ENCODE peak calls at places on chromosomes 12 and 14, in nine cellular contexts. Q is lower lobe of right lung, R is dorsolateral prefrontal cortex, M is heart left ventricle, W is hepatocyte, F is fibroblast of the aortic adventitia, O is suprapubic skin, V is PC-3, H is cardiac muscle cell. T is an unnamed sample.

GRCh38 chr14:93921001-93921797 is 5.9 kb upstream of the FAM181A start:
- DNase-seq in Q (no peak), R (no peak), M (peak; percentile 20), W (no peak), F (no peak), O (no peak), V (no peak), H (no peak), T (no peak)

GRCh38 chr12:122022393-122023338 is 982 bp downstream of the BCL7A start:
- DNase-seq in Q (no peak), R (peak; percentile 49), M (no peak), W (peak; percentile 59), F (no peak), O (no peak), V (peak; percentile 44), H (peak; percentile 66), T (peak; percentile 38)

GRCh38 chr12:27573972-27574371 is 50.0 kb downstream of the PPFIBP1 start:
- DNase-seq in Q (no peak), R (no peak), M (no peak), W (no peak), F (peak; percentile 79), O (no peak), V (peak; percentile 99), H (no peak), T (no peak)

GRCh38 chr12:110245278-110245868 is 35.7 kb upstream of the ATP2A2 start:
- DNase-seq in Q (peak; percentile 58), R (no peak), M (peak; percentile 82), W (no peak), F (no peak), O (no peak), V (peak; percentile 69), H (no peak), T (peak; percentile 14)

GRCh38 chr14:21704340-21704737 is 30.7 kb upstream of the OR4E1 start:
- DNase-seq in Q (no peak), R (no peak), M (no peak), W (no peak), F (no peak), O (no peak), V (no peak), H (no peak), T (no peak)

GRCh38 chr12:95613021-95613420 is 61.7 kb upstream of the USP44 start:
- DNase-seq in Q (no peak), R (no peak), M (no peak), W (no peak), F (no peak), O (no peak), V (peak; percentile 29), H (no peak), T (no peak)

GRCh38 chr14:69153848-69154208 is 909 bp upstream of the DCAF5 start:
- DNase-seq in Q (no peak), R (no peak), M (peak; percentile 41), W (peak; percentile 52), F (peak; percentile 47), O (no peak), V (no peak), H (peak; percentile 45), T (no peak)

GRCh38 chr12:79415754-79416435 is 274.9 kb downstream of the PAWR start:
- DNase-seq in Q (no peak), R (no peak), M (no peak), W (peak; percentile 69), F (peak; percentile 52), O (no peak), V (peak; percentile 91), H (no peak), T (no peak)

GRCh38 chr12:105401198-105401597 is 70.7 kb downstream of the C12orf75 start:
- DNase-seq in Q (no peak), R (no peak), M (no peak), W (no peak), F (no peak), O (no peak), V (peak; percentile 61), H (no peak), T (no peak)

GRCh38 chr12:67697981-67698380 is 49.4 kb downstream of the DYRK2 start:
- DNase-seq in Q (no peak), R (no peak), M (no peak), W (no peak), F (peak; percentile 45), O (no peak), V (no peak), H (no peak), T (no peak)

GRCh38 chr12:12191008-12191407 is 75.8 kb downstream of the LRP6 start:
- DNase-seq in Q (no peak), R (no peak), M (no peak), W (no peak), F (no peak), O (no peak), V (no peak), H (no peak), T (no peak)

GRCh38 chr12:96828169-96828789 is 78.8 kb upstream of the NEDD1 start:
- DNase-seq in Q (no peak), R (no peak), M (no peak), W (no peak), F (no peak), O (no peak), V (no peak), H (no peak), T (no peak)

GRCh38 chr12:108826115-108826806 is 31.1 kb downstream of the SSH1 start:
- DNase-seq in Q (peak; percentile 60), R (peak; percentile 68), M (peak; percentile 81), W (peak; percentile 54), F (peak; percentile 96), O (no peak), V (no peak), H (no peak), T (peak; percentile 39)

GRCh38 chr14:90495357-90496276 is 98.8 kb downstream of the CALM1 start:
- DNase-seq in Q (no peak), R (peak; percentile 2), M (peak; percentile 64), W (peak; percentile 90), F (peak; percentile 76), O (peak; percentile 37), V (peak; percentile 69), H (peak; percentile 94), T (peak; percentile 70)

GRCh38 chr14:91230363-91231035 is 14.0 kb downstream of the GPR68 start:
- DNase-seq in Q (no peak), R (peak; percentile 43), M (no peak), W (no peak), F (peak; percentile 13), O (no peak), V (peak; percentile 42), H (no peak), T (no peak)

GRCh38 chr12:118237908-118238307 is 102.0 kb downstream of the PEBP1 start:
- DNase-seq in Q (no peak), R (no peak), M (no peak), W (peak; percentile 7), F (peak; percentile 42), O (no peak), V (peak; percentile 91), H (no peak), T (no peak)

GRCh38 chr12:62732861-62733427 is 202.0 kb downstream of the PPM1H start:
- DNase-seq in Q (no peak), R (no peak), M (no peak), W (peak; percentile 36), F (peak; percentile 83), O (no peak), V (peak; percentile 71), H (no peak), T (no peak)

GRCh38 chr12:47382305-47382704 is 302.5 kb upstream of the AMIGO2 start:
- DNase-seq in Q (no peak), R (no peak), M (no peak), W (no peak), F (no peak), O (no peak), V (no peak), H (no peak), T (no peak)
- TF ChIP-seq CTCF in Q (no peak), R (no peak), M (no peak), W (no peak), F (no peak), O (no peak), V (peak; percentile 26), H (no peak), T (no peak)

DNA sequence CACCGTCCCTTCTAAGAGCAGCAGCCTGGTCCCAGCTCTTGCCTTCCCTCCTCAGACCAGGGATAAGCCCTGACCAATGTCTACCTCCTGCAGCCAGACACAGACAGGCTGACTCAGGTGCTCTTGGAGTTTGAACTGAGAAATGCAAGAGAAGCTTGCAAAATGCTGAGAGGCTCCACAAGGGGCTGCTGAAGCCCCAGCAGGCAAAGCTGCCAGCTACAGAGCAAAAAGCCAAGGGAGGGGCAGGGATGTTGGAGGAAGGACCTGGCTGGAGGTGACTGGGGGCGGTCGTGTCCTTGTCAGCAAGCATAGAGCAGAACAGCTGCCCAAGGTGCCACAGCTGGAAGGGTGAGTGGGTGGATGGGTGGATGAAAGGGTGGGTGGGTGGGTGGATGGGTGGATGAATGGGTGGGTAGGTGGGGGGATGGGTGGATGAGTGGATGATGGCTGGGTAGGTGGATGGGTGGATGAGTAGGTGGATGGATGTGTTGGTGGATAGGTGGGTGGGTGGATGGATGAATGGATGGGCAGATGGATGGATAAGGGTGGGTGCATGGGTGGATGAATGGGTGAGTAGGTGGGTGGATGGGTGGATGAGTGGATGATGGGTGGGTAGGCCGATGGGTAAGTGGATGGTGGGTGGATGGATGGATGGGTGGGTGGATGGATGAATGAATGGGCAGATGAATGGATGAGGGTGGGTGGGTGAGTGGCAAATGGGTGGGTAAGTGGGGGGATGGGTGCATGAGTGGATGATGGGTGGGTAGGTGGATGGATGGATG is 4.0 kb upstream of the INF2 start:
- DNase-seq in Q (no peak), R (no peak), M (no peak), W (peak; percentile 69), F (no peak), O (no peak), V (no peak), H (no peak), T (no peak)
- TF ChIP-seq CTCF in Q (no peak), R (no peak), M (no peak), W (peak; percentile 27), F (no peak), O (no peak), V (no peak), H (peak; percentile 2), T (no peak)

DNA sequence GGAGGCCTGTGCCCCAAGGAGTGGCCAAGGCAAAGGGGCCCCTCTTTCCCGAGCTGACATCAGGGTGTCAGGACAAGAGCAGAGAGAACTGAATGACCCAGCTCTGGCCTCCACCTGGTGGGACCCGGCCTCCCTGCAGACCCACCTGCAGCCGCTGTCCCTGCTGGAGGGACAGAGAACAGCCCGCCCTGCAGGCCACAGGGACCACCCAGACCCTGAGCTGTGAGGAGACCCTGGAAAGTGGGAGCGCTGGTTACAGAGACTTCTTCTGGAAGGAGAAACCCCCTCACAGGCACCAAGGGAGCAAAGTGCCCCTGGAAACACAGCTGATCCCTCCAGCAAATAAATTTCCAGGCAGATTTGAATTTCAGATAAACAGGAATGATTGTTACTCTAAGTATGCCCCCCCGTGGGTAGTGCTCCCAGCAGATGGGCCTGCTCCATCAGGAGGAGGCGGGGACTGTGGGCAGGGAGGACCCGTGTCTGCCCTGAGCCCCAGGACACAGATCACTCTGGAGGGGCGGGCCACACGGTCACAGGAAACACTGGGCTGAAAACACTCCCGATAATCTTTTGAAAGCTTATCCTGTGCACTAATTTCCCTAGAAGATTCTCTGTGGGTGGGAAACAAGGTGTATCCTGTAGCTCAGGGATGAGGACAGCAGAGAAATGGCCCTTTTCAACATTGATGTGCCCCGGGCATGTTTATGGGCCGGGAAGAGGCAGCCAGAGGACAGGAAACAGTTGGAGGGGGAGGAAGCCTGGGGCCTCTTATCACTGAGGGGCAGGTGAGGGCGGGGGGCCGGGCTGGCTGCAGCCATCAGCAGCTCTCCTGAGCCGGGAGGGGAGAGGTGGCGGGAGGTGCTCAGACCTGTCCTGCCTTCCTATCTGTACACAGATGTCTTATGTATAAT is 276.0 kb downstream of the ADGRD1 start:
- DNase-seq in Q (no peak), R (no peak), M (peak; percentile 64), W (peak; percentile 44), F (no peak), O (no peak), V (no peak), H (peak; percentile 26), T (peak; percentile 79)
- TF ChIP-seq CTCF in Q (no peak), R (no peak), M (no peak), W (no peak), F (no peak), O (no peak), V (no peak), H (no peak), T (peak; percentile 41)

GRCh38 chr12:124741211-124741610 is 122.5 kb downstream of the SCARB1 start:
- DNase-seq in Q (no peak), R (no peak), M (peak; percentile 4), W (no peak), F (no peak), O (no peak), V (no peak), H (no peak), T (no peak)
- TF ChIP-seq CTCF in Q (no peak), R (no peak), M (no peak), W (no peak), F (no peak), O (no peak), V (peak; percentile 10), H (no peak), T (no peak)

T was measured in endothelial cell.